ENCODE peak calls at places on chromosome 18, in five cellular contexts. One of them, this sample, is unnamed.

GRCh38 chr18:11607897-11608296 is 1.5 kb upstream of the SLC35G4 start:
- DNase-seq in K562: no peak
- DNase-seq in SK-N-SH: no peak
- DNase-seq in GM12878: no peak
- DNase-seq in H1: no peak
- DNase-seq in this sample: no peak

GRCh38 chr18:23835076-23835475 is 145.8 kb downstream of the LAMA3 start:
- DNase-seq in GM12878: no peak
- DNase-seq in K562: no peak
- DNase-seq in H1: no peak
- DNase-seq in SK-N-SH: no peak
- DNase-seq in this sample: no peak

GRCh38 chr18:78939105-78939504 is 40.5 kb upstream of the SALL3 start:
- DNase-seq in H1: no peak
- DNase-seq in GM12878: no peak
- DNase-seq in K562: no peak
- DNase-seq in SK-N-SH: no peak
- DNase-seq in this sample: peak; percentile 41

GRCh38 chr18:75204262-75204977 is 4.5 kb downstream of the PTGR3 start:
- DNase-seq in K562: no peak
- DNase-seq in SK-N-SH: peak; percentile 61
- DNase-seq in H1: peak; percentile 70
- DNase-seq in GM12878: no peak
- DNase-seq in this sample: no peak

GRCh38 chr18:53115876-53116585 is 776.0 kb downstream of the DCC start:
- DNase-seq in SK-N-SH: no peak
- DNase-seq in K562: no peak
- DNase-seq in H1: no peak
- DNase-seq in GM12878: no peak
- DNase-seq in this sample: no peak

GRCh38 chr18:26777316-26778053 is 88.0 kb downstream of the AQP4 start:
- DNase-seq in K562: no peak
- DNase-seq in H1: no peak
- DNase-seq in GM12878: no peak
- DNase-seq in SK-N-SH: no peak
- DNase-seq in this sample: no peak

GRCh38 chr18:75204978-75205759 is 3.8 kb downstream of the PTGR3 start:
- DNase-seq in H1: peak; percentile 58
- DNase-seq in SK-N-SH: no peak
- DNase-seq in K562: no peak
- DNase-seq in GM12878: no peak
- DNase-seq in this sample: no peak

GRCh38 chr18:75531212-75531850 is 103.8 kb upstream of the SMIM21 start:
- DNase-seq in SK-N-SH: no peak
- DNase-seq in H1: no peak
- DNase-seq in K562: no peak
- DNase-seq in GM12878: no peak
- DNase-seq in this sample: no peak

GRCh38 chr18:51153659-51154371 is 43.7 kb downstream of the MEX3C start:
- DNase-seq in K562: no peak
- DNase-seq in SK-N-SH: peak; percentile 35
- DNase-seq in GM12878: peak; percentile 62
- DNase-seq in H1: no peak
- DNase-seq in this sample: peak; percentile 38

GRCh38 chr18:64042728-64043358 is 73.0 kb downstream of the SERPINB8 start:
- DNase-seq in SK-N-SH: no peak
- DNase-seq in H1: no peak
- DNase-seq in K562: no peak
- DNase-seq in GM12878: no peak
- DNase-seq in this sample: no peak

GRCh38 chr18:75799449-75800330 is 372.2 kb upstream of the SMIM21 start:
- DNase-seq in H1: no peak
- DNase-seq in K562: no peak
- DNase-seq in GM12878: no peak
- DNase-seq in SK-N-SH: no peak
- DNase-seq in this sample: no peak

GRCh38 chr18:67318651-67319050 is 197.9 kb downstream of the DSEL start:
- DNase-seq in H1: no peak
- DNase-seq in GM12878: no peak
- DNase-seq in K562: no peak
- DNase-seq in SK-N-SH: no peak
- DNase-seq in this sample: no peak

GRCh38 chr18:34965108-34965507 is 76.1 kb upstream of the MAPRE2 start:
- DNase-seq in K562: no peak
- DNase-seq in GM12878: no peak
- DNase-seq in H1: no peak
- DNase-seq in SK-N-SH: peak; percentile 30
- DNase-seq in this sample: no peak

GRCh38 chr18:24234330-24234729 is 95.5 kb downstream of the CABYR start:
- DNase-seq in SK-N-SH: no peak
- DNase-seq in H1: no peak
- DNase-seq in GM12878: no peak
- DNase-seq in K562: no peak
- DNase-seq in this sample: no peak

DNA sequence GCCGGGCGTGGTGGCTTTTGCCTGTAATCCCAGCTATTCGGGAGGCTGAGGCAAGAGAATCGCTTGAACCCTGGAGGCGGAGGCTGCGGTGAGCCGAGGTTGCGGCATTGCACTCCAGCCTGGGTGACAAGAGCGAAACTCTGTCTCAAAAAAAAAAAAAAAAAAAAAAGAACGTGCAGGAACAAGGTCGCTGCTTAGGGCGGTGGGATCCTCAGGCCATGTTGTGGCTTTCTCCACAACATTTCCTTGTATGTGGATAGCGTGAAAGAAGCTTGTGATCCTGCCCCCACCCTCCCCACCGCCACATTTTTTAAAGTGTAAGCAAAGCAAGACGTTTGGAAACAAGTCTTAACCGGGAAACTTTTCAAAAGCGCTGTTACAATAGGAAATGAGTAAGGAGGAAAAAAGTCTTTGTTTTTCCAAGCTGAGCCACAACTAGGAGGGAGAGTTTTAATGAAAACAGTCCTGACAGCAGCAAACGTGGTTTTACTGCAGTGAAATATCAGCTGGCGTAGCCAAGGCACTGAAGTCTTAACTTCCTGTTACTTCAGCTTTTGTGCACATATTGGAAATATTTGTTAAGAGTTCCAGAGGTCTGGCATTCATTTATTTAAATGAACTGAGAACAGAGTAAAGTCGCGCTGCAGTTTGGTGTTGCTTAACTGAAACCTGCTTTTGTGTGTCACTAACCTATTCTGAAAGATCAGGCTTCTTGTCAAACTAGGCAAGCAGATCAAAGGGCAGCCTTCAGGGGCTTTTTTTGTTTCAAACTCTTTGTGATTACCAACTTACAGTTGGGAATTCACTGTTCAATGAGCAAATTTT is 3.8 kb downstream of the TGIF1 start:
- DNase-seq in H1: no peak
- DNase-seq in SK-N-SH: no peak
- DNase-seq in K562: no peak
- DNase-seq in GM12878: no peak
- DNase-seq in this sample: no peak
- TF ChIP-seq POLR2AphosphoS5 in H1: no peak
- TF ChIP-seq POLR2AphosphoS5 in SK-N-SH: no peak
- TF ChIP-seq POLR2AphosphoS5 in K562: no peak
- TF ChIP-seq POLR2AphosphoS5 in GM12878: no peak
- TF ChIP-seq POLR2AphosphoS5 in this sample: no peak

GRCh38 chr18:33210575-33211189 is 229.8 kb downstream of the CCDC178 start:
- DNase-seq in K562: no peak
- DNase-seq in SK-N-SH: peak; percentile 12
- DNase-seq in GM12878: no peak
- DNase-seq in H1: no peak
- DNase-seq in this sample: no peak

DNA sequence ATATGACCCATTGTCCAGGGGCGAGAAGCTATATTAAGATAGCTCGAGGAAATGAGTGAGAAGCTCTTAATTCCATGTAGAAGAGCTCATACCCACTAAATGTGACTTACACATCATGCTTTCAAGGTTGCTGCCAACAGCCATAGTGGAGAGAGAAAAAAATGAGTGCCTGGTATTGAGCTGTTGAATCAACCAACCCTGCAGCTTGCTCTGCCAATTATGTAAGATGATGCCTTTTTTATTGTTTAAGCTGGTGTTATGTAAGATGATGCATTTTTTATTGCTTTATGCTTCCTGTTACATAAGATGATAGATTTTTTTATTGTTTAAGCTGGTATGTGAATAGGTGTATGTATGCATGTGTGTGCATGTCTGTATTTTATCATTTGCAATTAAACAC is 228.2 kb downstream of the CCDC178 start:
- DNase-seq in GM12878: no peak
- DNase-seq in K562: no peak
- DNase-seq in H1: no peak
- DNase-seq in SK-N-SH: no peak
- DNase-seq in this sample: no peak
- TF ChIP-seq TAF1 in GM12878: no peak
- TF ChIP-seq TAF1 in K562: no peak
- TF ChIP-seq TAF1 in H1: no peak
- TF ChIP-seq TAF1 in SK-N-SH: no peak
- TF ChIP-seq TAF1 in this sample: no peak

GRCh38 chr18:31229829-31230228 is 67.2 kb upstream of the DSC1 start:
- DNase-seq in SK-N-SH: no peak
- DNase-seq in K562: no peak
- DNase-seq in H1: no peak
- DNase-seq in GM12878: no peak
- DNase-seq in this sample: no peak

GRCh38 chr18:31232000-31232399 is 69.3 kb upstream of the DSC1 start:
- DNase-seq in H1: no peak
- DNase-seq in GM12878: no peak
- DNase-seq in K562: no peak
- DNase-seq in SK-N-SH: no peak
- DNase-seq in this sample: no peak

GRCh38 chr18:31232779-31233424 is 70.2 kb upstream of the DSC1 start:
- DNase-seq in GM12878: no peak
- DNase-seq in K562: no peak
- DNase-seq in H1: no peak
- DNase-seq in SK-N-SH: no peak
- DNase-seq in this sample: no peak

GRCh38 chr18:31227497-31228229 is 65.0 kb upstream of the DSC1 start:
- DNase-seq in K562: no peak
- DNase-seq in H1: no peak
- DNase-seq in SK-N-SH: no peak
- DNase-seq in GM12878: no peak
- DNase-seq in this sample: no peak

GRCh38 chr18:31230495-31230894 is 67.8 kb upstream of the DSC1 start:
- DNase-seq in H1: no peak
- DNase-seq in K562: no peak
- DNase-seq in SK-N-SH: no peak
- DNase-seq in GM12878: peak; percentile 52
- DNase-seq in this sample: no peak
- TF ChIP-seq POLR2AphosphoS5 in H1: no peak
- TF ChIP-seq POLR2AphosphoS5 in K562: no peak
- TF ChIP-seq POLR2AphosphoS5 in SK-N-SH: no peak
- TF ChIP-seq POLR2AphosphoS5 in GM12878: no peak
- TF ChIP-seq POLR2AphosphoS5 in this sample: no peak

DNA sequence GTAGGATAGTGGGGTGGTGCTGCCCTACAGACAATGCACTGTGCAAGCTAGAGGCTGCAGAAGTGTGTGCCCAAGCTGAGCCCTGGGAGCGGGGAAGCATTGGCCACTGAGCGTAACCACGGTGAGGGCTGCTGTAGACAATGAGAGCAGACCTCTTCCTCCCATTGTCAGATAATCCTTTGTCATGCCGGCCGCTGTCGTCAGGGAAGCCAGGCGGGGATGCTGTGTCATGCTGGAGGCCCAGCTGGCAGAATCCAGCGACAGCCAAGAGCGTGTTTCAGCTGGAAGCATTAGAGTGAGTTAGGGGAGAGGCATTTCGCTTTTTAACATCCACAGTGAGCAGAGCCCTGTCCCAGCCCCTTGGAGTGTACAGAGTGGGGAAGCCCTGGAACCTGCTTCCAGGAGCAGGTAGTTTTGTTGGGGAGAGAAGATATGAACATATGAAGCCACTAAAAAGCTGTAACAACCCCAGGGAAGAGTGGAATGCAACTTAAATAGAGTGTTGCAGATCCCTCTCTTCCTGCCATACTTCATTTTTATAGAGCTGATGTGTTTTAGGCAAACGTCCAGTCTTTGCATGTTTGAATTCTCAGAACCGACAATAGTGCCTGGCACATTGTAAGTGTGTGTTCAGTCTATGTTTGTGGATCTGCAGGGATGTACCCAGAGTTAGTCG is 7.0 kb downstream of the CTIF start:
- DNase-seq in GM12878: no peak
- DNase-seq in H1: peak; percentile 62
- DNase-seq in K562: peak; percentile 44
- DNase-seq in SK-N-SH: peak; percentile 59
- DNase-seq in this sample: no peak
- TF ChIP-seq TAF1 in GM12878: no peak
- TF ChIP-seq TAF1 in H1: no peak
- TF ChIP-seq TAF1 in K562: no peak
- TF ChIP-seq TAF1 in SK-N-SH: no peak
- TF ChIP-seq TAF1 in this sample: no peak

DNA sequence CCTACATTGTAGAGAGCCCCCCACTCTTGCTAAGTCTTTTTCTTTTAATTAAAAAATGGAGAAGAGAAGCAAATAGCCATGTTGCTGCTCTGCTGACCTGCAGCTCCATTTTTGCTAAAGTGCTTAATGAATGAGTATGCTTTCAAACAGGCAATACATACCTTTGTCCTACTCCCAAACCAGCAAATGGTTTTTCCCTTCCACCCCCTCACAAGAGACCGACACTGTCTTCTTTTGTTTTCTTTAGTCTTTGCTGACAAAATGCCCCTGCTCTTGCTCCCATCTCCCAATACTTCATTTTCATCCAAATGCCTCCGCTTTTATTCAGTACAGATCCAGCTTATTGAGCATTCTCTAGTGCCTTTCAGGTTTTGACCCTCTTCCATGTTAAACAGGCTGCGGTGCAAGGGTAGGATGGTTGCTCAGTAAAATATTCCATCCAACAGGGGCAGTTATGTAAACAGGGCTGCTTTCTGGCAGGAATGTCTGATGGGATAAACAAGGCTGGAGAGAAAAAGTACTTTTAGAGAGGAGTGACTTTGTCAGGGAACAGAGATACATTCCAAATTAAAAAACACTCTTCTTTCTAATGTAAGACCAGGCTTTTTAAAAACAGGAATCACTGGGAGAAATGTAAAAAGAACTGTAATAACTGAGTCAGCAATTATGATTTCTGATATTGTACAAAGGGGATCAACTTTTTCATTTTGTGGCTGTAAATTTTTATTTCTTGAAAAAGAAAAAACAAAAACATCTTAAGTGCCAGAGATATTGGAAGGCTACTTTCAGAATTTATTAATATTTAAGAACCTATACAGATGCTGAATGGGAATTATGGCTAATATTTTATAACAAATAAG is 136.8 kb downstream of the MEP1B start:
- DNase-seq in GM12878: no peak
- DNase-seq in H1: no peak
- DNase-seq in SK-N-SH: no peak
- DNase-seq in K562: no peak
- DNase-seq in this sample: no peak
- TF ChIP-seq POLR2AphosphoS5 in GM12878: no peak
- TF ChIP-seq POLR2AphosphoS5 in H1: no peak
- TF ChIP-seq POLR2AphosphoS5 in SK-N-SH: no peak
- TF ChIP-seq POLR2AphosphoS5 in K562: no peak
- TF ChIP-seq POLR2AphosphoS5 in this sample: no peak